ENCODE peak calls at places on chromosome 2, in four cellular contexts. L is HepG2, T is K562, N is GM12878. F is an unnamed sample.

GRCh38 chr2:27849558-27849957 is 40.6 kb downstream of the RBKS start:
- DNase-seq in T (no peak), L (no peak), N (no peak), F (no peak)

GRCh38 chr2:238162516-238163441 is 4.0 kb downstream of the ERFE start:
- DNase-seq in N (no peak), T (no peak), L (no peak), F (no peak)

GRCh38 chr2:127106457-127106997 is 427 bp downstream of the BIN1 start:
- DNase-seq in N (no peak), T (no peak), L (no peak), F (peak)

GRCh38 chr2:185689906-185690539 is 48.6 kb upstream of the FSIP2 start:
- DNase-seq in N (no peak), T (no peak), L (no peak), F (no peak)

GRCh38 chr2:18413794-18414396 is 146.6 kb downstream of the RDH14 start:
- DNase-seq in T (no peak), L (no peak), N (no peak), F (no peak)

GRCh38 chr2:234495076-234495800 is 1.6 kb downstream of the ARL4C start:
- DNase-seq in T (no peak), L (no peak), N (no peak), F (no peak)

GRCh38 chr2:156589381-156590079 is 153.4 kb downstream of the GPD2 start:
- DNase-seq in T (no peak), L (peak), N (no peak), F (peak)

GRCh38 chr2:16554184-16554583 is 111.5 kb downstream of the CYRIA start:
- DNase-seq in L (no peak), N (no peak), T (no peak), F (no peak)

GRCh38 chr2:46389417-46389916 is 89.9 kb upstream of the TMEM247 start:
- DNase-seq in T (no peak), L (peak), N (no peak), F (no peak)

GRCh38 chr2:120066708-120067547 is 54.1 kb downstream of the EPB41L5 start:
- DNase-seq in T (no peak), N (no peak), L (peak), F (no peak)

GRCh38 chr2:207184768-207185167 is 19.0 kb upstream of the KLF7 start:
- DNase-seq in T (no peak), L (no peak), N (no peak), F (no peak)

GRCh38 chr2:126657146-126657635 is 1.2 kb downstream of the GYPC start:
- DNase-seq in N (no peak), T (peak), L (no peak), F (peak)

GRCh38 chr2:86661333-86661732 is 37.7 kb upstream of the RNF103 start:
- DNase-seq in L (no peak), N (no peak), T (no peak), F (no peak)

GRCh38 chr2:64748561-64748960 is 94.8 kb upstream of the SERTAD2 start:
- DNase-seq in L (no peak), N (no peak), T (no peak), F (no peak)

GRCh38 chr2:199307461-199307860 is 150.3 kb downstream of the SATB2 start:
- DNase-seq in L (no peak), N (no peak), T (no peak), F (no peak)

GRCh38 chr2:226211439-226211838 is 588.2 kb downstream of the IRS1 start:
- DNase-seq in T (no peak), L (no peak), N (no peak), F (no peak)

GRCh38 chr2:181585732-181586131 is 71.2 kb downstream of the CERKL start:
- DNase-seq in L (no peak), T (no peak), N (no peak), F (no peak)

GRCh38 chr2:88181511-88181910 is 11.4 kb downstream of the THNSL2 start:
- DNase-seq in N (no peak), T (no peak), L (no peak), F (no peak)

GRCh38 chr2:128521482-128521881 is 202.8 kb upstream of the HS6ST1 start:
- DNase-seq in T (no peak), N (no peak), L (no peak), F (no peak)

GRCh38 chr2:99473496-99474083 is 16.2 kb downstream of the REV1 start:
- DNase-seq in N (no peak), L (no peak), T (no peak), F (no peak)

GRCh38 chr2:14776216-14776615 is 143.7 kb downstream of the LRATD1 start:
- DNase-seq in L (no peak), T (no peak), N (no peak), F (no peak)

GRCh38 chr2:48423376-48423775 is 106.6 kb upstream of the STON1 start:
- DNase-seq in T (no peak), N (no peak), L (no peak), F (no peak)

GRCh38 chr2:33298233-33298632 is 178.2 kb upstream of the RASGRP3 start:
- DNase-seq in N (no peak), T (peak), L (no peak), F (no peak)

GRCh38 chr2:88530081-88530480 is 77.6 kb upstream of the FOXI3 start:
- DNase-seq in N (no peak), L (peak), T (no peak), F (no peak)

GRCh38 chr2:147122944-147123343 is 721.9 kb upstream of the ACVR2A start:
- DNase-seq in T (no peak), L (no peak), N (no peak), F (no peak)

GRCh38 chr2:128901572-128902391 is 583.1 kb upstream of the HS6ST1 start:
- DNase-seq in N (no peak), L (no peak), T (no peak), F (no peak)

GRCh38 chr2:36708119-36708741 is 11.7 kb downstream of the VIT start:
- DNase-seq in N (no peak), T (no peak), L (no peak), F (no peak)

GRCh38 chr2:109173311-109174171 is 44.5 kb downstream of the SH3RF3 start:
- DNase-seq in L (no peak), T (no peak), N (no peak), F (no peak)

GRCh38 chr2:39875182-39875913 is 96.3 kb upstream of the THUMPD2 start:
- DNase-seq in T (no peak), L (no peak), N (no peak), F (no peak)

GRCh38 chr2:23691576-23691975 is 235.3 kb downstream of the ATAD2B start:
- DNase-seq in T (no peak), N (no peak), L (no peak), F (no peak)

GRCh38 chr2:105926960-105927678 is 182.4 kb downstream of the NCK2 start:
- DNase-seq in T (no peak), N (no peak), L (peak), F (no peak)

GRCh38 chr2:199471443-199472057 is 13.8 kb upstream of the SATB2 start:
- DNase-seq in T (peak), N (no peak), L (peak), F (peak)

DNA sequence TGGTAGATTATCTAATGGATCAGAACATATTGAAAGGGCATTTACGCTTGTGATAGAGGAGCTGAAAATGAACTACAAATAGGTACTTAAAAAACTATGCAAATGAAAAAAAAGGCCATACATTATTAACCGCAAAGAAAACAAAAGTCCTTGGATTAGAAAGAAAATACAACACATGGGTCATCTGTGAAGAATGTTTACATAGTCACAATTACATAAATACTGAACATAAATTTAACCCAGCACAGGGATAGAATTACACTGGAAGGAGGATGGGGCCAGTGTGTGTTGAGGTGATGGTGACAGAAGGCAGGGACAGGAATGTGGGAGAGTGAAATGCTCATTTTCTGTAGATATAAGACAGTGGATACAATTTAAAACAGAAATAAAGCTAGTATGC is 6.6 kb downstream of the NTSR2 start:
- DNase-seq in L (no peak), T (no peak), N (no peak), F (no peak)
- TF ChIP-seq TARDBP in L (no peak), T (no peak), N (no peak), F (no peak)

GRCh38 chr2:218290316-218291261 is 1.7 kb downstream of the TMBIM1 start:
- DNase-seq in N (peak), L (no peak), T (no peak), F (no peak)
- TF ChIP-seq TARDBP in N (no peak), L (no peak), T (no peak), F (no peak)

DNA sequence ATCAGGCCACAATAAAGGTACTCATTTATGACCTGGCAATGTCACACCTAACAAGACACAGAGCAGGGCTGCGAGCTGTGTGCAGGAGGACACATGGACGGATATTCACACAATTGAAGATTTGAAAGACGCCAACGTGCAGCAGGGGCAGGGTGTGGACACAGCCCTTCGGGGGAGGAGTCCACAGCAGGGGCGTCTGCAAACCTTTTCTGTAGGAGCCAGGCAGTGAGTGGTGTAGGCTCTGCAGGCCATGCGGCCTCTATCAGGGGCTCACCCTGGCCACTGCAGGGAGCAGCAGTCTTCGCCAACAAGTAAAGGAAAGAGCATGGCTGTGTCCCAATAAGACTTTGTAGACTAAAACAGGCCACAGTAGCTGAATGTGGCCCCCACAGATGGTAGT is 125.7 kb upstream of the SNTG2 start:
- DNase-seq in N (no peak), T (no peak), L (no peak), F (no peak)
- TF ChIP-seq TARDBP in N (no peak), T (no peak), L (no peak), F (no peak)

DNA sequence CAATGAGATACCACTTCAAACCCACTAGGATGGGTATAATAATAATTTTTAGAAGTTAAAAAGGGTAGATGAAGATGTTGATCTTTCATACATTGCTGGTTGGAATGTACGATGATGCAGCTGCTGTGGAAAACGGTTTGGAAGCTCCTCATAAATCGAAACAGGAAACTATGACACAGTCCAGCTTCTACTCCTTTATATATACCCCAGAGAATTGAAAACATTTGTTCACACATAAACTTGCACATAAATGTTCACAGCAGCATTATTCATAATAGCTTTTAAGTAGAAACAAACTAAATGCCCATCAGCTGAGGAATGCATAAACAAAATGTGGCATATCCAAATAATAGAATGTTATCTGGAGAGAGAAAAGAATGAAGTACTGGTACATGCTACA is 95.0 kb downstream of the STRADB start:
- DNase-seq in L (no peak), N (no peak), T (no peak), F (no peak)
- TF ChIP-seq TARDBP in L (no peak), N (no peak), T (no peak), F (no peak)

GRCh38 chr2:240023792-240024191 is 1.4 kb downstream of the NDUFA10 start:
- DNase-seq in T (no peak), N (no peak), L (no peak), F (peak)

GRCh38 chr2:240030379-240031094 is at the start of gene OR6B2:
- DNase-seq in L (no peak), T (no peak), N (no peak), F (no peak)

GRCh38 chr2:240021488-240022104 is 3.5 kb downstream of the NDUFA10 start:
- DNase-seq in L (peak), T (peak), N (no peak), F (peak)

DNA sequence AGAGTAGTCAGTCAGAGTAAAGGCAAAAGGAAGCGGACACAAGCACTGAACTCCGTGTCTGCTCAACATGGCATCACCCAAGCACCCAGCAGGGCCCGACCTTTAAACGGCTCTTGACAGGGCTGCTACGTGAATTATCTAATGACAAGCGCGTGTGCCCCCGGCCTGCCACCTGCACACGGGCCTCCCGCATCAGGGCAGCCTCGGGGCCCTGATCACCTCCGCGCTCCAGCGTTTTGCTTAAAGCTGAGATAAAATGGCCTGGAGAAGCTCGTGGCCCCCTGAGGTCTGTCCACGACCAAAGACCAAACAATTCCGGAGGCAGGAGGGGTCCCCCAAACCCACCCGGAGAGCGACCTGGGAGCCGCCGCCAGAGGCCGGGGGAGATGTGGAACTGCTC is 376 bp downstream of the NDUFA10 start:
- DNase-seq in L (peak), T (no peak), N (no peak), F (peak)
- TF ChIP-seq TARDBP in L (no peak), T (no peak), N (no peak), F (no peak)

GRCh38 chr2:204687776-204688175 is 142.5 kb downstream of the PARD3B start:
- DNase-seq in L (no peak), T (no peak), N (no peak), F (no peak)
- TF ChIP-seq TARDBP in L (no peak), T (no peak), N (no peak), F (no peak)

DNA sequence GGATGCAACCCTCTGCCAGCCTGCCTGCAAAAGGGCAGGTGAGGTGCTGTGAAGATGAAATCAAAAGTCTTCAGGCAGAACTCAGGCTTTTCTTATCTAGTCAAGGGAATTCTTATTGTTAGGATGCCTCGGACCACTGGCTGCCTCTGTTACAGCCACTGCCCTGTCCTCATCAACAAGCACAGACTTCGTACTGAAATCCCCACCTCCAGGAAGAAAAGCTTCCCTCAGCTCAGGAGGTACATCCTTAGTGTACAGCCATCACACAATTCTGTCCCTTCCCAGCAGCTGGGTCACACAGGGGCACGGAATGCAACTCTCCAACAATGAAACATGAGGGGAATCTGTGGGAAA is 10.1 kb upstream of the RNU4ATAC start:
- DNase-seq in T (no peak), L (no peak), N (no peak), F (no peak)
- TF ChIP-seq TARDBP in T (no peak), L (no peak), N (no peak), F (no peak)

F was measured in HEK293T.